ENCODE peak calls at places on chromosomes 3 and 15, in five cellular contexts. V is T-helper 17 cell; M is omental fat pad; J is activated CD4-positive, CD25-positive, alpha-beta regulatory T cell; L is kidney tubule cell. N is an unnamed sample.
A peak's percentile ranks its signal among the peaks of the same experiment; 100 is the strongest.

GRCh38 chr3:97658670-97659285 is 105.8 kb upstream of the ARL6 start:
- DNase-seq in V (no peak), M (no peak), J (no peak), L (peak; percentile 37), N (no peak)

GRCh38 chr15:99931703-99932603 is 198.7 kb upstream of the LYSMD4 start:
- DNase-seq in V (no peak), M (no peak), J (no peak), L (peak; percentile 92), N (no peak)

GRCh38 chr3:19190602-19191001 is 42.3 kb downstream of the KCNH8 start:
- DNase-seq in V (no peak), M (no peak), J (no peak), L (no peak), N (no peak)

GRCh38 chr3:111864821-111865656 is 6.0 kb downstream of the PHLDB2 start:
- DNase-seq in V (no peak), M (no peak), J (no peak), L (peak; percentile 86), N (no peak)

GRCh38 chr3:126845910-126846309 is 137.0 kb upstream of the PLXNA1 start:
- DNase-seq in V (no peak), M (no peak), J (no peak), L (no peak), N (no peak)

GRCh38 chr15:57150066-57150865 is 226.0 kb upstream of the CGNL1 start:
- DNase-seq in V (no peak), M (no peak), J (no peak), L (peak; percentile 35), N (no peak)

GRCh38 chr3:151483961-151484360 is 23.1 kb upstream of the IGSF10 start:
- DNase-seq in V (no peak), M (no peak), J (no peak), L (no peak), N (no peak)

GRCh38 chr3:4914464-4914863 is 64.8 kb upstream of the BHLHE40 start:
- DNase-seq in V (no peak), M (no peak), J (no peak), L (no peak), N (no peak)

GRCh38 chr3:57745101-57745500 is 11.0 kb upstream of the SLMAP start:
- DNase-seq in V (no peak), M (no peak), J (no peak), L (no peak), N (no peak)

GRCh38 chr3:126197854-126198584 is 17.6 kb upstream of the ALDH1L1 start:
- DNase-seq in V (no peak), M (peak; percentile 61), J (no peak), L (peak; percentile 75), N (no peak)

GRCh38 chr3:72679540-72680198 is 168.6 kb downstream of the SHQ1 start:
- DNase-seq in V (no peak), M (no peak), J (no peak), L (peak; percentile 25), N (no peak)

GRCh38 chr3:8110966-8111798 is 390.4 kb upstream of the LMCD1 start:
- DNase-seq in V (no peak), M (peak; percentile 29), J (no peak), L (peak; percentile 83), N (no peak)

GRCh38 chr3:46947981-46948791 is 28.4 kb downstream of the CCDC12 start:
- DNase-seq in V (peak; percentile 58), M (no peak), J (no peak), L (peak; percentile 57), N (no peak)

GRCh38 chr3:33877187-33877586 is 78.8 kb downstream of the PDCD6IP start:
- DNase-seq in V (no peak), M (no peak), J (no peak), L (no peak), N (no peak)

GRCh38 chr3:30611613-30612421 is 5.4 kb downstream of the TGFBR2 start:
- DNase-seq in V (no peak), M (no peak), J (no peak), L (peak; percentile 91), N (no peak)

GRCh38 chr15:65642588-65642987 is 20.9 kb downstream of the SLC24A1 start:
- DNase-seq in V (no peak), M (no peak), J (no peak), L (no peak), N (no peak)

GRCh38 chr15:41727143-41727542 is 47.1 kb upstream of the MAPKBP1 start:
- DNase-seq in V (no peak), M (no peak), J (no peak), L (no peak), N (no peak)

GRCh38 chr15:64249842-64250575 is 87.2 kb upstream of the PPIB start:
- DNase-seq in V (no peak), M (no peak), J (no peak), L (no peak), N (no peak)

GRCh38 chr3:156323466-156323865 is 203.1 kb downstream of the KCNAB1 start:
- DNase-seq in V (no peak), M (no peak), J (no peak), L (no peak), N (no peak)

GRCh38 chr3:38147434-38147833 is 9.0 kb downstream of the MYD88 start:
- DNase-seq in V (no peak), M (no peak), J (no peak), L (no peak), N (no peak)

N was measured in cortex of kidney.